ENCODE peak calls at places on chromosomes 2 and 18, in nine cellular contexts. Y is transverse colon; E is upper lobe of right lung; M is psoas muscle; C is pancreas; T is CD8-positive, alpha-beta T cell; S is PC-9; V is fibroblast of lung; L is Panc1. U is an unnamed sample. For H3K4me1, the result is how much of the 10 kb centered on the place peaks cover.

GRCh38 chr2:47007221-47007825 is 91.7 kb upstream of the MCFD2 start:
- DNase-seq in T (no peak), V (no peak), Y (no peak), L (no peak), M (no peak), S (no peak), C (no peak), E (no peak), U (no peak)

GRCh38 chr2:220224711-220225519 is 597.5 kb downstream of the SLC4A3 start:
- DNase-seq in V (peak), Y (no peak), M (no peak), E (no peak), L (no peak), C (no peak), T (no peak), S (peak), U (no peak)

GRCh38 chr2:140975237-140975636 is 1155.6 kb downstream of the LRP1B start:
- DNase-seq in S (no peak), M (no peak), C (no peak), E (no peak), L (no peak), V (peak), T (no peak), Y (no peak), U (no peak)

GRCh38 chr2:235268535-235268934 is 225.3 kb upstream of the AGAP1 start:
- DNase-seq in V (peak), C (no peak), L (no peak), Y (no peak), T (no peak), M (no peak), S (peak), E (no peak), U (no peak)

GRCh38 chr2:142315353-142315752 is 184.5 kb upstream of the LRP1B start:
- DNase-seq in M (no peak), E (no peak), C (no peak), V (no peak), L (no peak), T (no peak), S (no peak), Y (no peak), U (no peak)

GRCh38 chr2:16166327-16166981 is 226.1 kb downstream of the MYCN start:
- DNase-seq in L (no peak), E (no peak), Y (no peak), S (no peak), T (no peak), V (no peak), M (no peak), C (no peak), U (no peak)

GRCh38 chr2:15805206-15805605 is 135.1 kb upstream of the MYCN start:
- DNase-seq in C (no peak), V (no peak), T (no peak), Y (no peak), S (no peak), M (no peak), L (no peak), E (no peak), U (no peak)

GRCh38 chr2:25176541-25177368 is 8.4 kb upstream of the POMC start:
- DNase-seq in V (no peak), S (no peak), Y (no peak), C (no peak), E (no peak), L (no peak), M (no peak), T (no peak), U (no peak)

GRCh38 chr2:18971069-18971378 is 381.7 kb upstream of the NT5C1B start:
- DNase-seq in Y (no peak), S (no peak), M (no peak), L (no peak), V (no peak), T (no peak), C (no peak), E (no peak), U (no peak)

GRCh38 chr2:21740529-21740928 is 616.8 kb downstream of the TDRD15 start:
- DNase-seq in M (no peak), T (no peak), Y (no peak), L (no peak), E (no peak), S (no peak), C (no peak), V (peak), U (peak)

GRCh38 chr2:163570391-163570790 is 165.4 kb downstream of the FIGN start:
- DNase-seq in M (no peak), E (no peak), S (no peak), L (no peak), V (no peak), T (no peak), C (no peak), Y (no peak), U (no peak)

GRCh38 chr2:199895406-199895805 is 15.7 kb upstream of the C2orf69 start:
- DNase-seq in V (no peak), M (no peak), S (no peak), Y (no peak), E (no peak), C (no peak), L (no peak), T (no peak), U (no peak)

GRCh38 chr18:79664525-79665125 is 15.0 kb upstream of the CTDP1 start:
- DNase-seq in M (no peak), T (no peak), V (peak), C (no peak), E (no peak), L (peak), S (peak), Y (no peak), U (no peak)

GRCh38 chr18:28045176-28045810 is 131.6 kb downstream of the CDH2 start:
- DNase-seq in M (no peak), V (peak), L (no peak), E (no peak), C (no peak), T (no peak), Y (no peak), S (no peak), U (no peak)

GRCh38 chr2:164737612-164738081 is 104.0 kb downstream of the COBLL1 start:
- DNase-seq in E (peak), T (no peak), L (no peak), Y (peak), C (peak), V (peak), M (peak), S (no peak), U (peak)

GRCh38 chr18:24683965-24684364 is 223.5 kb downstream of the HRH4 start:
- DNase-seq in T (no peak), S (no peak), L (no peak), E (no peak), Y (no peak), M (no peak), V (no peak), C (no peak), U (no peak)

GRCh38 chr2:12883911-12884310 is 167.2 kb downstream of the TRIB2 start:
- DNase-seq in Y (no peak), S (peak), L (no peak), E (no peak), V (no peak), T (no peak), C (no peak), M (no peak), U (no peak)

GRCh38 chr2:120453635-120453998 is 107.7 kb downstream of the INHBB start:
- DNase-seq in Y (no peak), T (no peak), L (no peak), S (no peak), V (no peak), E (peak), M (no peak), C (no peak), U (no peak)

GRCh38 chr2:31028415-31028814 is 109.8 kb downstream of the GALNT14 start:
- DNase-seq in T (no peak), C (no peak), M (no peak), S (no peak), V (no peak), E (no peak), Y (no peak), L (no peak), U (no peak)

GRCh38 chr2:117960231-117960630 is 53.6 kb downstream of the CCDC93 start:
- DNase-seq in M (no peak), E (no peak), S (no peak), C (no peak), Y (peak), L (no peak), T (no peak), V (no peak), U (no peak)

GRCh38 chr2:64273524-64274398 is 129.5 kb upstream of the PELI1 start:
- DNase-seq in T (no peak), S (peak), M (peak), L (no peak), C (peak), E (no peak), V (peak), Y (peak), U (peak)

GRCh38 chr2:98833172-98833916 is 102.4 kb upstream of the MGAT4A start:
- DNase-seq in M (no peak), T (no peak), Y (no peak), C (no peak), V (no peak), S (no peak), L (no peak), E (no peak), U (peak)

GRCh38 chr2:218003265-218003950 is 613 bp upstream of the TNS1 start:
- DNase-seq in T (no peak), E (no peak), M (no peak), S (no peak), C (peak), L (no peak), Y (peak), V (peak), U (peak)

GRCh38 chr2:234257859-234258561 is 207.5 kb downstream of the SPP2 start:
- DNase-seq in V (peak), Y (peak), T (no peak), C (peak), M (no peak), S (peak), L (peak), E (no peak), U (peak)

GRCh38 chr2:145939949-145940348 is 1420.0 kb upstream of the ZEB2 start:
- DNase-seq in S (no peak), Y (no peak), T (no peak), E (no peak), V (no peak), C (no peak), M (no peak), L (no peak), U (no peak)
- H3K27ac ChIP-seq in S (no peak), Y (no peak), T (no peak), E (no peak), V (no peak), C (no peak), M (no peak), L (no peak), U (no peak)

GRCh38 chr2:108553181-108553919 is 19.1 kb downstream of the LIMS1 start:
- DNase-seq in Y (no peak), S (no peak), L (no peak), M (no peak), E (no peak), C (no peak), V (peak), T (no peak), U (no peak)

GRCh38 chr2:108560241-108560811 is 26.1 kb downstream of the LIMS1 start:
- DNase-seq in V (no peak), C (no peak), T (no peak), M (no peak), S (no peak), Y (no peak), L (no peak), E (no peak), U (no peak)

GRCh38 chr2:108552566-108552965 is 18.3 kb downstream of the LIMS1 start:
- DNase-seq in E (no peak), L (no peak), Y (no peak), T (no peak), S (no peak), C (no peak), M (no peak), V (no peak), U (peak)

GRCh38 chr2:108554530-108554929 is 20.3 kb downstream of the LIMS1 start:
- DNase-seq in T (no peak), E (no peak), V (no peak), M (peak), L (no peak), C (peak), S (no peak), Y (no peak), U (no peak)

DNA sequence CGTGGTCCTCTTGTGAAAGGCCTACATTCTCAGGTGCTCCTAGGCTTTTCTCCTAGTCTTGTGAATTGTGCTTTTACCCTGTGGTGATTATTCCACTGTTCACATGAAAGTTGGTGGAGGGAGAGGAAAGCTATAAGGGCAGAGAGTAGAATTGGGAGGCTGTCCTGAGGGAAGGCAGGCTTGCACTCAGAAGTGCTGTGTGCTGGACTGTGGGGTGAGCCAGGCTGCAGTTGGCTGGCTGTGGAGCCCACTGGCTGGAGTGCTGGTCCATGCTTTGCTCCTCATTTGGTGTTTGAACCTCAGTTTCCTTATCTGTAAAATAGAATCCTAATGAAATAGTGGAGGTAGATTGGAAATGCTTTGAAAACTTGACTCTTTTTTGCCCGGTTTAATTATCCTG is 21.3 kb downstream of the LIMS1 start:
- DNase-seq in T (no peak), L (no peak), C (no peak), V (no peak), M (no peak), Y (no peak), E (no peak), S (no peak), U (no peak)
- TF ChIP-seq CTCF in T (no peak), L (no peak), C (no peak), V (no peak), M (no peak), Y (no peak), E (no peak), S (no peak), U (no peak)

GRCh38 chr2:174798801-174799200 is 34.5 kb upstream of the CHRNA1 start:
- DNase-seq in C (no peak), M (no peak), T (no peak), E (no peak), L (no peak), V (no peak), Y (no peak), S (no peak), U (no peak)
- H3K4me1 ChIP-seq in C (under half), M (under half), T (under half), E (under half), L (under half), V (under half), Y (under half), S (under half), U (under half)

DNA sequence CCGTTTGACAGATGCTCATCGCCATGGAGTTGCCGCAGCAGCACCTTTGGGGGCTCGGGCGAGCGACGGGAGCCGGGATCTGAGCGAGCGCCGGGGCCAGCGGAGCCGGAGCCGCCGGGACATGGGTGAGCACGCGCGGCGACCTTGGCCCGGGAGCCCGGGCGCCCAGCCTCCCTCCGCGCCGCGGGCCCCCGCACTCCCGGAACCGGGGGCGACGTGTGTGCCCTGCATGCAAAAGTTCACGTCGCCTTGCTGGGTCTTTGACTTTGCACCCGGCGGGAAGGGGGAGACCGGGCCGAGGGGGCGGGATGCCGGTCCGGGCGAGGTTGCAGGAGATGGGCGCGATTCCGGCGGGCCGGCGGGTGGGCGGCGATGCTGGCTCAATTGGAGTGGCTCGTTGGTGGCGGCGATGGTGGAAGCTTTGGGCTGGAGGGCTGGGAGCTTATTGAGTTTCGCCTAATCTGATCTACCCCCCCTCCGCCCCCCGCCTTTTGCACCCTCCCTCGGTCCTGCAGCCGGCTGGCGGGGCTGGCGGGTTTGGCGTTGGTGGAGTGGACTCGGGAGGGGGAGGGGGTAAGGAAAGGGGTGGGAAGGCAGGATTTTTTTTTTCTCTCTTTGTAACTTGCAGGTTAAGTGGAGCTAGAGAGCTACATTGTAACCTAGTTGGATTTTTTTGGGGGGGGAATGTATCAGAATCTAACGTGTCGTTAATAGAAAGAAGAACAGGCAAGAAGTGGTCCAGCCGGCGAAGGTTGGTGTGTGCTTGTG is at the start of gene SETBP1:
- DNase-seq in Y (peak), M (peak), C (peak), L (no peak), E (peak), S (no peak), T (no peak), V (peak), U (peak)
- H3K27ac ChIP-seq in Y (peak), M (peak), C (peak), L (no peak), E (peak), S (no peak), T (no peak), V (peak), U (no peak)

GRCh38 chr2:240528406-240529040 is 29.3 kb downstream of the ANKMY1 start:
- DNase-seq in V (no peak), E (no peak), S (no peak), Y (no peak), M (no peak), C (no peak), T (no peak), L (no peak), U (no peak)
- TF ChIP-seq CTCF in V (no peak), E (no peak), S (no peak), Y (no peak), M (no peak), C (no peak), T (no peak), L (no peak), U (no peak)